ENCODE peak calls at places on chromosomes 16 and 17, in five cellular contexts. One of them, this sample, is unnamed.

GRCh38 chr17:44174427-44174826 is 3.9 kb downstream of the ASB16 start:
- DNase-seq in psoas muscle: no peak
- DNase-seq in endodermal cell: no peak
- DNase-seq in stomach: no peak
- DNase-seq in fibroblast of villous mesenchyme: no peak
- DNase-seq in this sample: no peak

GRCh38 chr17:49659983-49660382 is 17.9 kb downstream of the SPOP start:
- DNase-seq in psoas muscle: no peak
- DNase-seq in fibroblast of villous mesenchyme: no peak
- DNase-seq in stomach: no peak
- DNase-seq in endodermal cell: no peak
- DNase-seq in this sample: no peak

GRCh38 chr16:68969338-68969737 is 126.0 kb downstream of the TANGO6 start:
- DNase-seq in fibroblast of villous mesenchyme: no peak
- DNase-seq in endodermal cell: no peak
- DNase-seq in stomach: no peak
- DNase-seq in psoas muscle: no peak
- DNase-seq in this sample: no peak

GRCh38 chr17:41484920-41485904 is 4.3 kb upstream of the KRT35 start:
- DNase-seq in fibroblast of villous mesenchyme: no peak
- DNase-seq in stomach: no peak
- DNase-seq in endodermal cell: no peak
- DNase-seq in psoas muscle: no peak
- DNase-seq in this sample: no peak

GRCh38 chr17:4497101-4497824 is 1.4 kb upstream of the SPNS2 start:
- DNase-seq in psoas muscle: no peak
- DNase-seq in endodermal cell: no peak
- DNase-seq in stomach: no peak
- DNase-seq in fibroblast of villous mesenchyme: no peak
- DNase-seq in this sample: peak; percentile 10

GRCh38 chr16:30628628-30629342 is 18.6 kb upstream of the ZNF689 start:
- DNase-seq in stomach: peak; percentile 91
- DNase-seq in psoas muscle: peak; percentile 88
- DNase-seq in fibroblast of villous mesenchyme: peak; percentile 77
- DNase-seq in endodermal cell: peak; percentile 96
- DNase-seq in this sample: peak; percentile 79

GRCh38 chr16:85553436-85554113 is 59.5 kb upstream of the GSE1 start:
- DNase-seq in psoas muscle: peak; percentile 79
- DNase-seq in stomach: peak; percentile 79
- DNase-seq in fibroblast of villous mesenchyme: peak; percentile 68
- DNase-seq in endodermal cell: peak; percentile 89
- DNase-seq in this sample: peak; percentile 50

GRCh38 chr16:25014500-25015147 is 545 bp downstream of the ARHGAP17 start:
- DNase-seq in stomach: peak; percentile 45
- DNase-seq in fibroblast of villous mesenchyme: peak; percentile 63
- DNase-seq in endodermal cell: peak; percentile 83
- DNase-seq in psoas muscle: peak; percentile 51
- DNase-seq in this sample: peak; percentile 45

GRCh38 chr16:50884066-50884860 is 142.4 kb downstream of the CYLD start:
- DNase-seq in psoas muscle: no peak
- DNase-seq in fibroblast of villous mesenchyme: no peak
- DNase-seq in endodermal cell: peak; percentile 91
- DNase-seq in stomach: no peak
- DNase-seq in this sample: no peak

GRCh38 chr17:74485841-74486240 is 19.4 kb downstream of the CD300A start:
- DNase-seq in endodermal cell: peak; percentile 28
- DNase-seq in stomach: peak; percentile 14
- DNase-seq in fibroblast of villous mesenchyme: no peak
- DNase-seq in psoas muscle: no peak
- DNase-seq in this sample: no peak

GRCh38 chr17:65177901-65178300 is 40.7 kb downstream of the RGS9 start:
- DNase-seq in fibroblast of villous mesenchyme: peak; percentile 38
- DNase-seq in psoas muscle: no peak
- DNase-seq in endodermal cell: no peak
- DNase-seq in stomach: no peak
- DNase-seq in this sample: peak; percentile 74

GRCh38 chr17:66302761-66303626 is 581 bp downstream of the PRKCA start:
- DNase-seq in endodermal cell: peak; percentile 85
- DNase-seq in stomach: peak; percentile 68
- DNase-seq in fibroblast of villous mesenchyme: peak; percentile 60
- DNase-seq in psoas muscle: peak; percentile 43
- DNase-seq in this sample: peak; percentile 41

GRCh38 chr16:10992112-10992511 is 47.7 kb downstream of the CLEC16A start:
- DNase-seq in stomach: no peak
- DNase-seq in fibroblast of villous mesenchyme: peak; percentile 90
- DNase-seq in psoas muscle: no peak
- DNase-seq in endodermal cell: no peak
- DNase-seq in this sample: peak; percentile 83

GRCh38 chr16:53754938-53755910 is 51.3 kb downstream of the FTO start:
- DNase-seq in psoas muscle: peak; percentile 50
- DNase-seq in endodermal cell: no peak
- DNase-seq in stomach: peak; percentile 65
- DNase-seq in fibroblast of villous mesenchyme: peak; percentile 70
- DNase-seq in this sample: peak; percentile 83

GRCh38 chr17:71338396-71338795 is 782.4 kb upstream of the SOX9 start:
- DNase-seq in endodermal cell: no peak
- DNase-seq in stomach: no peak
- DNase-seq in psoas muscle: no peak
- DNase-seq in fibroblast of villous mesenchyme: peak; percentile 74
- DNase-seq in this sample: peak; percentile 29

GRCh38 chr16:49058382-49058781 is 223.3 kb downstream of the CBLN1 start:
- DNase-seq in stomach: no peak
- DNase-seq in fibroblast of villous mesenchyme: no peak
- DNase-seq in endodermal cell: no peak
- DNase-seq in psoas muscle: no peak
- DNase-seq in this sample: no peak

GRCh38 chr16:81713295-81713772 is 65.8 kb upstream of the PLCG2 start:
- DNase-seq in fibroblast of villous mesenchyme: no peak
- DNase-seq in endodermal cell: peak; percentile 66
- DNase-seq in stomach: no peak
- DNase-seq in psoas muscle: no peak
- DNase-seq in this sample: no peak

GRCh38 chr16:65409505-65409904 is 287.6 kb upstream of the CDH11 start:
- DNase-seq in stomach: no peak
- DNase-seq in fibroblast of villous mesenchyme: no peak
- DNase-seq in psoas muscle: no peak
- DNase-seq in endodermal cell: no peak
- DNase-seq in this sample: peak; percentile 33

GRCh38 chr16:65413861-65414260 is 292.0 kb upstream of the CDH11 start:
- DNase-seq in psoas muscle: no peak
- DNase-seq in endodermal cell: no peak
- DNase-seq in fibroblast of villous mesenchyme: peak; percentile 7
- DNase-seq in stomach: no peak
- DNase-seq in this sample: peak; percentile 16

GRCh38 chr16:65414284-65414984 is 292.6 kb upstream of the CDH11 start:
- DNase-seq in stomach: no peak
- DNase-seq in psoas muscle: no peak
- DNase-seq in endodermal cell: no peak
- DNase-seq in fibroblast of villous mesenchyme: peak; percentile 83
- DNase-seq in this sample: peak; percentile 93

GRCh38 chr16:65406933-65407332 is 285.1 kb upstream of the CDH11 start:
- DNase-seq in endodermal cell: no peak
- DNase-seq in fibroblast of villous mesenchyme: no peak
- DNase-seq in stomach: no peak
- DNase-seq in psoas muscle: no peak
- DNase-seq in this sample: no peak

DNA sequence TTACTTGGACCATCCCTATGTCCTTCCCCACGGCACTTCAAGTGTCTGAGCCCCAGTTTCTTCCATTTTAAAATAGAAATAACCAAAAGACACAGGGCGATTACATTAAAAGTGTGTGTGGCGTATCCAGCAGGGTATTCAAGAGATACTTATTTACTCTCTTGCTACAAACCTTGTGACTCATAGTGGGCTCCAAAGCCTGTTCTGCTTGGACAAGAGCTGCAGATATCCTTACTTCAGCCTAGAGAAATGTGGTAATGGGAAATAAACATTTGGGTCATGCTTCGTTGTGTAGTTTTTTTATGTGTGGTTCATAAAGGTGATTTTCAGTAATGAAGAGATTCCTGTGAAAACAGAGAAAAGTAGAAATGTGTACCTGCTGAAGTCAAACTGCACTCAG is 288.9 kb upstream of the CDH11 start:
- DNase-seq in endodermal cell: no peak
- DNase-seq in psoas muscle: no peak
- DNase-seq in fibroblast of villous mesenchyme: peak; percentile 59
- DNase-seq in stomach: no peak
- DNase-seq in this sample: peak; percentile 12
- H3K4me3 ChIP-seq in endodermal cell: no peak overlapping the region
- H3K4me3 ChIP-seq in psoas muscle: no peak overlapping the region
- H3K4me3 ChIP-seq in fibroblast of villous mesenchyme: no peak overlapping the region
- H3K4me3 ChIP-seq in stomach: no peak overlapping the region
- H3K4me3 ChIP-seq in this sample: no peak overlapping the region

DNA sequence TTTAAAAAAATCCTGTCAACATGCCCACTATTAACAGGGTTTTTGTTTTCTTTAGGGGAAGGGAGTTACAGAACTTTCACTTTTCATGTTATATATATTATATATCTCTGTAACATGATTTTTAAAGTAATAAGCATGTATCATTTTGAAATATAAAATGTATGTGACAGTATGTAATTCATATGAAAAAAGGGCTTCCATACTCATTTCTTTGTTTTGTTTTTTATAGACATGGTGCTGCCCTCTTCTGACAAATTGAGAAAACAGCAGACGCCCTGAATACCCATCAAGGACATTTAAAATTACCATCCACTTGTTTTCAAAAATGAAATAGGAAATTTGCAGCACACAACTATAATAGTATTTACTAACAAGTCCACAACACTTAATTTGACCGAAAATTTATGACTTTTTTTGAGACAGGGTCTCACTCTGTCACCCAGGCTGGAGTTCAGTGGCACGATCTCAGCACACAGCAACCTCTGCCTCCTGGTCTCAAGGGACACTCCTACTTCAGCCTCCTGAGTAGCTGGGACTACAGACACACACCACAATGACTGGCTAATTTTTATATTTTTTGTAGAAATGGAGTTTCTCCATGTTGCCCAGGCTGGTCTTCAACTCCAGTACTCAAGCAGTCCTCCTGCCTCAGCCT is 30.4 kb downstream of the CFDP1 start:
- DNase-seq in endodermal cell: no peak
- DNase-seq in psoas muscle: no peak
- DNase-seq in fibroblast of villous mesenchyme: peak; percentile 64
- DNase-seq in stomach: no peak
- DNase-seq in this sample: peak; percentile 57
- TF ChIP-seq CTCF in endodermal cell: peak; percentile 84
- TF ChIP-seq CTCF in psoas muscle: peak; percentile 54
- TF ChIP-seq CTCF in fibroblast of villous mesenchyme: peak; percentile 61
- TF ChIP-seq CTCF in stomach: peak; percentile 69
- TF ChIP-seq CTCF in this sample: peak; percentile 54

GRCh38 chr17:82054351-82055022 is 2.8 kb downstream of the GPS1 start:
- DNase-seq in endodermal cell: no peak
- DNase-seq in fibroblast of villous mesenchyme: no peak
- DNase-seq in psoas muscle: peak; percentile 14
- DNase-seq in stomach: no peak
- DNase-seq in this sample: no peak

GRCh38 chr17:82053130-82053529 is 1.4 kb downstream of the GPS1 start:
- DNase-seq in fibroblast of villous mesenchyme: no peak
- DNase-seq in psoas muscle: no peak
- DNase-seq in endodermal cell: no peak
- DNase-seq in stomach: no peak
- DNase-seq in this sample: no peak

GRCh38 chr17:82055023-82055964 is 3.6 kb downstream of the GPS1 start:
- DNase-seq in fibroblast of villous mesenchyme: no peak
- DNase-seq in endodermal cell: no peak
- DNase-seq in psoas muscle: no peak
- DNase-seq in stomach: no peak
- DNase-seq in this sample: no peak

GRCh38 chr17:82052638-82053059 is 951 bp downstream of the GPS1 start:
- DNase-seq in psoas muscle: peak; percentile 11
- DNase-seq in fibroblast of villous mesenchyme: no peak
- DNase-seq in stomach: no peak
- DNase-seq in endodermal cell: no peak
- DNase-seq in this sample: no peak

DNA sequence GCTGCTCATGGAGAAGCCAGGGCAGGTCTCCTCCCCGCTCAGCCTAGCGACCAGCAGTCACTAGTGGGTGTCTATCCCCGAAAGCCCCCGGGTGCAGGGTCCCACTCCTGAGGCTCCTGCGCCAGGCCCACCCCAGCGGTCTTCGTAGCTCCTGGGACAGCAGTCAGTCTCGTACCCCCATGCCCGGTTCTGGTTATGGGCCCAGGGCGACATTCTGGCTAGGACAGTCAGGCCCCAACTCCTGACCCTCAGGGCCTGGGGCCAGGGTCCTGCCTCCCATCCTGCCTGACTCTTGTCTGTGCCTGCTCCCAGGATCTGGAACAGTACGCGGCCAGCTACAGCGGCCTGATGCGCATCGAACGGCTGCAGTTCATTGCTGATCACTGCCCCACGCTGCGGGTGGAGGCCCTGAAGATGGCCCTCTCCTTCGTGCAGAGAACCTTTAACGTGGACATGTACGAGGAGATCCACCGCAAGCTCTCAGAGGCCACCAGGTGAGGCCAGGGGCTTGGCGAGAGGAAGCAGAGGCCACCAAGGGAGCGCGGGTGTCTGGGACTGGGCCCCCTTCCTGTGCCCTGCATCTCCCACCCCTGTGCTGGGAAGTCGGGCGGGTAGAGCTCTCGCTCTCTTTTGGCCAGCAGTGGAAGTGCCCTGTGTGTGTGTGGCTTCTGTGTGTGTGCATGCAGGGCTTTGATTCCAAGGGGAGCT is 2.0 kb downstream of the GPS1 start:
- DNase-seq in fibroblast of villous mesenchyme: no peak
- DNase-seq in stomach: no peak
- DNase-seq in psoas muscle: peak; percentile 10
- DNase-seq in endodermal cell: no peak
- DNase-seq in this sample: no peak
- H3K4me3 ChIP-seq in fibroblast of villous mesenchyme: no peak overlapping the region
- H3K4me3 ChIP-seq in stomach: no peak overlapping the region
- H3K4me3 ChIP-seq in psoas muscle: no peak overlapping the region
- H3K4me3 ChIP-seq in endodermal cell: no peak overlapping the region
- H3K4me3 ChIP-seq in this sample: no peak overlapping the region

GRCh38 chr17:5785867-5786509 is 201.7 kb upstream of the NLRP1 start:
- DNase-seq in fibroblast of villous mesenchyme: peak; percentile 6
- DNase-seq in endodermal cell: no peak
- DNase-seq in stomach: no peak
- DNase-seq in psoas muscle: no peak
- DNase-seq in this sample: peak; percentile 65
- TF ChIP-seq CTCF in fibroblast of villous mesenchyme: no peak
- TF ChIP-seq CTCF in endodermal cell: peak; percentile 41
- TF ChIP-seq CTCF in stomach: no peak
- TF ChIP-seq CTCF in psoas muscle: no peak
- TF ChIP-seq CTCF in this sample: no peak